ENCODE peak calls at places on chromosome 9, in five cellular contexts. One of them, this sample, is unnamed.

GRCh38 chr9:136687721-136688223 is 515 bp upstream of the AGPAT2 start:
- ATAC-seq in K562: peak
- ATAC-seq in heart right ventricle: no peak
- ATAC-seq in natural killer cell: no peak
- ATAC-seq in activated CD8-positive, alpha-beta T cell treated with anti-CD3 and anti-CD28 coated beads for 36 hours: no peak
- ATAC-seq in this sample: no peak

GRCh38 chr9:131008563-131008908 is 438 bp upstream of the LAMC3 start:
- ATAC-seq in K562: peak
- ATAC-seq in heart right ventricle: no peak
- ATAC-seq in natural killer cell: no peak
- ATAC-seq in activated CD8-positive, alpha-beta T cell treated with anti-CD3 and anti-CD28 coated beads for 36 hours: no peak
- ATAC-seq in this sample: no peak

GRCh38 chr9:127494304-127494702 is 43.0 kb downstream of the LRSAM1 start:
- ATAC-seq in K562: no peak
- ATAC-seq in heart right ventricle: peak
- ATAC-seq in natural killer cell: no peak
- ATAC-seq in activated CD8-positive, alpha-beta T cell treated with anti-CD3 and anti-CD28 coated beads for 36 hours: no peak
- ATAC-seq in this sample: no peak

GRCh38 chr9:95974389-95974788 is 98.9 kb downstream of the ERCC6L2 start:
- ATAC-seq in K562: no peak
- ATAC-seq in heart right ventricle: no peak
- ATAC-seq in natural killer cell: no peak
- ATAC-seq in activated CD8-positive, alpha-beta T cell treated with anti-CD3 and anti-CD28 coated beads for 36 hours: no peak
- ATAC-seq in this sample: peak

GRCh38 chr9:123607987-123608565 is 252.1 kb downstream of the CRB2 start:
- ATAC-seq in K562: peak
- ATAC-seq in heart right ventricle: no peak
- ATAC-seq in natural killer cell: no peak
- ATAC-seq in activated CD8-positive, alpha-beta T cell treated with anti-CD3 and anti-CD28 coated beads for 36 hours: no peak
- ATAC-seq in this sample: no peak

GRCh38 chr9:35798658-35799366 is 7.4 kb downstream of the NPR2 start:
- ATAC-seq in K562: peak
- ATAC-seq in heart right ventricle: no peak
- ATAC-seq in natural killer cell: no peak
- ATAC-seq in activated CD8-positive, alpha-beta T cell treated with anti-CD3 and anti-CD28 coated beads for 36 hours: peak
- ATAC-seq in this sample: peak

GRCh38 chr9:76624381-76625048 is 139.7 kb upstream of the PCA3 start:
- ATAC-seq in K562: no peak
- ATAC-seq in heart right ventricle: no peak
- ATAC-seq in natural killer cell: no peak
- ATAC-seq in activated CD8-positive, alpha-beta T cell treated with anti-CD3 and anti-CD28 coated beads for 36 hours: no peak
- ATAC-seq in this sample: no peak

GRCh38 chr9:27426717-27427645 is 97.1 kb upstream of the IFNK start:
- ATAC-seq in K562: no peak
- ATAC-seq in heart right ventricle: peak
- ATAC-seq in natural killer cell: no peak
- ATAC-seq in activated CD8-positive, alpha-beta T cell treated with anti-CD3 and anti-CD28 coated beads for 36 hours: no peak
- ATAC-seq in this sample: no peak

GRCh38 chr9:122477346-122477745 is 380 bp downstream of the OR1J1 start:
- ATAC-seq in K562: no peak
- ATAC-seq in heart right ventricle: no peak
- ATAC-seq in natural killer cell: no peak
- ATAC-seq in activated CD8-positive, alpha-beta T cell treated with anti-CD3 and anti-CD28 coated beads for 36 hours: peak
- ATAC-seq in this sample: peak

GRCh38 chr9:129675656-129676055 is 10.2 kb downstream of the PRRX2 start:
- ATAC-seq in K562: no peak
- ATAC-seq in heart right ventricle: no peak
- ATAC-seq in natural killer cell: no peak
- ATAC-seq in activated CD8-positive, alpha-beta T cell treated with anti-CD3 and anti-CD28 coated beads for 36 hours: no peak
- ATAC-seq in this sample: no peak

GRCh38 chr9:20835364-20836286 is 151.6 kb downstream of the FOCAD start:
- ATAC-seq in K562: no peak
- ATAC-seq in heart right ventricle: no peak
- ATAC-seq in natural killer cell: no peak
- ATAC-seq in activated CD8-positive, alpha-beta T cell treated with anti-CD3 and anti-CD28 coated beads for 36 hours: no peak
- ATAC-seq in this sample: peak

GRCh38 chr9:69193685-69194032 is 19.6 kb downstream of the TJP2 start:
- ATAC-seq in K562: peak
- ATAC-seq in heart right ventricle: peak
- ATAC-seq in natural killer cell: no peak
- ATAC-seq in activated CD8-positive, alpha-beta T cell treated with anti-CD3 and anti-CD28 coated beads for 36 hours: no peak
- ATAC-seq in this sample: no peak

GRCh38 chr9:5438301-5439162 is 807 bp upstream of the PLGRKT start:
- ATAC-seq in K562: no peak
- ATAC-seq in heart right ventricle: peak
- ATAC-seq in natural killer cell: peak
- ATAC-seq in activated CD8-positive, alpha-beta T cell treated with anti-CD3 and anti-CD28 coated beads for 36 hours: peak
- ATAC-seq in this sample: peak

GRCh38 chr9:82404484-82405280 is 416.1 kb downstream of the SPATA31D1 start:
- ATAC-seq in K562: no peak
- ATAC-seq in heart right ventricle: no peak
- ATAC-seq in natural killer cell: no peak
- ATAC-seq in activated CD8-positive, alpha-beta T cell treated with anti-CD3 and anti-CD28 coated beads for 36 hours: no peak
- ATAC-seq in this sample: no peak

GRCh38 chr9:4849364-4849763 is 56.6 kb downstream of the RCL1 start:
- ATAC-seq in K562: peak
- ATAC-seq in heart right ventricle: no peak
- ATAC-seq in natural killer cell: no peak
- ATAC-seq in activated CD8-positive, alpha-beta T cell treated with anti-CD3 and anti-CD28 coated beads for 36 hours: no peak
- ATAC-seq in this sample: no peak

GRCh38 chr9:135504262-135505229 is 4.1 kb downstream of the MRPS2 start:
- ATAC-seq in K562: peak
- ATAC-seq in heart right ventricle: no peak
- ATAC-seq in natural killer cell: no peak
- ATAC-seq in activated CD8-positive, alpha-beta T cell treated with anti-CD3 and anti-CD28 coated beads for 36 hours: peak
- ATAC-seq in this sample: peak

GRCh38 chr9:116565986-116566385 is 121.1 kb upstream of the TRIM32 start:
- ATAC-seq in K562: no peak
- ATAC-seq in heart right ventricle: no peak
- ATAC-seq in natural killer cell: no peak
- ATAC-seq in activated CD8-positive, alpha-beta T cell treated with anti-CD3 and anti-CD28 coated beads for 36 hours: no peak
- ATAC-seq in this sample: no peak

GRCh38 chr9:130331573-130331972 is 66.0 kb downstream of the HMCN2 start:
- ATAC-seq in K562: no peak
- ATAC-seq in heart right ventricle: peak
- ATAC-seq in natural killer cell: no peak
- ATAC-seq in activated CD8-positive, alpha-beta T cell treated with anti-CD3 and anti-CD28 coated beads for 36 hours: no peak
- ATAC-seq in this sample: no peak

GRCh38 chr9:129420721-129421120 is 200.2 kb downstream of the C9orf50 start:
- ATAC-seq in K562: no peak
- ATAC-seq in heart right ventricle: no peak
- ATAC-seq in natural killer cell: no peak
- ATAC-seq in activated CD8-positive, alpha-beta T cell treated with anti-CD3 and anti-CD28 coated beads for 36 hours: no peak
- ATAC-seq in this sample: peak

GRCh38 chr9:4084440-4084818 is 215.4 kb downstream of the GLIS3 start:
- ATAC-seq in K562: no peak
- ATAC-seq in heart right ventricle: peak
- ATAC-seq in natural killer cell: no peak
- ATAC-seq in activated CD8-positive, alpha-beta T cell treated with anti-CD3 and anti-CD28 coated beads for 36 hours: no peak
- ATAC-seq in this sample: no peak

GRCh38 chr9:114371986-114372917 is 15.5 kb downstream of the AKNA start:
- ATAC-seq in K562: peak
- ATAC-seq in heart right ventricle: peak
- ATAC-seq in natural killer cell: peak
- ATAC-seq in activated CD8-positive, alpha-beta T cell treated with anti-CD3 and anti-CD28 coated beads for 36 hours: peak
- ATAC-seq in this sample: peak

GRCh38 chr9:15736569-15736968 is 183.7 kb downstream of the CCDC171 start:
- ATAC-seq in K562: no peak
- ATAC-seq in heart right ventricle: no peak
- ATAC-seq in natural killer cell: no peak
- ATAC-seq in activated CD8-positive, alpha-beta T cell treated with anti-CD3 and anti-CD28 coated beads for 36 hours: no peak
- ATAC-seq in this sample: no peak

GRCh38 chr9:79480639-79481038 is 91.1 kb upstream of the TLE4 start:
- ATAC-seq in K562: no peak
- ATAC-seq in heart right ventricle: no peak
- ATAC-seq in natural killer cell: no peak
- ATAC-seq in activated CD8-positive, alpha-beta T cell treated with anti-CD3 and anti-CD28 coated beads for 36 hours: no peak
- ATAC-seq in this sample: no peak

GRCh38 chr9:123567013-123567412 is 211.0 kb downstream of the CRB2 start:
- ATAC-seq in K562: no peak
- ATAC-seq in heart right ventricle: no peak
- ATAC-seq in natural killer cell: no peak
- ATAC-seq in activated CD8-positive, alpha-beta T cell treated with anti-CD3 and anti-CD28 coated beads for 36 hours: peak
- ATAC-seq in this sample: no peak

GRCh38 chr9:2087500-2088313 is 72.6 kb downstream of the SMARCA2 start:
- ATAC-seq in K562: peak
- ATAC-seq in heart right ventricle: peak
- ATAC-seq in natural killer cell: peak
- ATAC-seq in activated CD8-positive, alpha-beta T cell treated with anti-CD3 and anti-CD28 coated beads for 36 hours: peak
- ATAC-seq in this sample: peak

GRCh38 chr9:38414040-38414723 is 10.1 kb downstream of the IGFBPL1 start:
- ATAC-seq in K562: no peak
- ATAC-seq in heart right ventricle: no peak
- ATAC-seq in natural killer cell: no peak
- ATAC-seq in activated CD8-positive, alpha-beta T cell treated with anti-CD3 and anti-CD28 coated beads for 36 hours: no peak
- ATAC-seq in this sample: no peak

GRCh38 chr9:32644698-32645097 is 9.2 kb upstream of the TAF1L start:
- ATAC-seq in K562: no peak
- ATAC-seq in heart right ventricle: no peak
- ATAC-seq in natural killer cell: no peak
- ATAC-seq in activated CD8-positive, alpha-beta T cell treated with anti-CD3 and anti-CD28 coated beads for 36 hours: no peak
- ATAC-seq in this sample: no peak

GRCh38 chr9:137213160-137214060 is 7.9 kb downstream of the NDOR1 start:
- ATAC-seq in K562: no peak
- ATAC-seq in heart right ventricle: no peak
- ATAC-seq in natural killer cell: no peak
- ATAC-seq in activated CD8-positive, alpha-beta T cell treated with anti-CD3 and anti-CD28 coated beads for 36 hours: no peak
- ATAC-seq in this sample: no peak

GRCh38 chr9:36149197-36149596 is 12.7 kb downstream of the GLIPR2 start:
- ATAC-seq in K562: no peak
- ATAC-seq in heart right ventricle: peak
- ATAC-seq in natural killer cell: no peak
- ATAC-seq in activated CD8-positive, alpha-beta T cell treated with anti-CD3 and anti-CD28 coated beads for 36 hours: no peak
- ATAC-seq in this sample: no peak

GRCh38 chr9:108040783-108041182 is 551.2 kb upstream of the KLF4 start:
- ATAC-seq in K562: peak
- ATAC-seq in heart right ventricle: no peak
- ATAC-seq in natural killer cell: no peak
- ATAC-seq in activated CD8-positive, alpha-beta T cell treated with anti-CD3 and anti-CD28 coated beads for 36 hours: no peak
- ATAC-seq in this sample: no peak

GRCh38 chr9:84296146-84296843 is 44.3 kb downstream of the SLC28A3 start:
- ATAC-seq in K562: no peak
- ATAC-seq in heart right ventricle: no peak
- ATAC-seq in natural killer cell: peak
- ATAC-seq in activated CD8-positive, alpha-beta T cell treated with anti-CD3 and anti-CD28 coated beads for 36 hours: peak
- ATAC-seq in this sample: peak

GRCh38 chr9:71737455-71737854 is 30.9 kb downstream of the CEMIP2 start:
- ATAC-seq in K562: no peak
- ATAC-seq in heart right ventricle: peak
- ATAC-seq in natural killer cell: no peak
- ATAC-seq in activated CD8-positive, alpha-beta T cell treated with anti-CD3 and anti-CD28 coated beads for 36 hours: no peak
- ATAC-seq in this sample: no peak

GRCh38 chr9:20426019-20426418 is 196.3 kb downstream of the MLLT3 start:
- ATAC-seq in K562: no peak
- ATAC-seq in heart right ventricle: no peak
- ATAC-seq in natural killer cell: no peak
- ATAC-seq in activated CD8-positive, alpha-beta T cell treated with anti-CD3 and anti-CD28 coated beads for 36 hours: no peak
- ATAC-seq in this sample: no peak

GRCh38 chr9:125906893-125907292 is 159.7 kb downstream of the PBX3 start:
- ATAC-seq in K562: no peak
- ATAC-seq in heart right ventricle: no peak
- ATAC-seq in natural killer cell: no peak
- ATAC-seq in activated CD8-positive, alpha-beta T cell treated with anti-CD3 and anti-CD28 coated beads for 36 hours: no peak
- ATAC-seq in this sample: no peak

GRCh38 chr9:124882221-124882620 is 20.3 kb downstream of the ARPC5L start:
- ATAC-seq in K562: no peak
- ATAC-seq in heart right ventricle: no peak
- ATAC-seq in natural killer cell: no peak
- ATAC-seq in activated CD8-positive, alpha-beta T cell treated with anti-CD3 and anti-CD28 coated beads for 36 hours: no peak
- ATAC-seq in this sample: no peak

GRCh38 chr9:129242971-129243561 is 65.0 kb upstream of the IER5L start:
- ATAC-seq in K562: no peak
- ATAC-seq in heart right ventricle: peak
- ATAC-seq in natural killer cell: no peak
- ATAC-seq in activated CD8-positive, alpha-beta T cell treated with anti-CD3 and anti-CD28 coated beads for 36 hours: no peak
- ATAC-seq in this sample: no peak

GRCh38 chr9:105053209-105053652 is 125.3 kb upstream of the ABCA1 start:
- ATAC-seq in K562: no peak
- ATAC-seq in heart right ventricle: no peak
- ATAC-seq in natural killer cell: peak
- ATAC-seq in activated CD8-positive, alpha-beta T cell treated with anti-CD3 and anti-CD28 coated beads for 36 hours: peak
- ATAC-seq in this sample: peak

GRCh38 chr9:129549684-129550083 is 71.2 kb downstream of the C9orf50 start:
- ATAC-seq in K562: no peak
- ATAC-seq in heart right ventricle: peak
- ATAC-seq in natural killer cell: no peak
- ATAC-seq in activated CD8-positive, alpha-beta T cell treated with anti-CD3 and anti-CD28 coated beads for 36 hours: peak
- ATAC-seq in this sample: no peak